ENCODE peak calls at places on chromosomes 13 and 19, in nine cellular contexts. Z is body of pancreas, U is PC-9, B is IMR-90, I is AG04449, S is astrocyte of the spinal cord, V is PC-3, P is breast epithelium, N is A673. R is an unnamed sample.

GRCh38 chr19:13611596-13611995 is 105.3 kb upstream of the CACNA1A start:
- DNase-seq in S (no peak), N (no peak), Z (no peak), U (no peak), B (no peak), I (no peak), P (no peak), V (no peak), R (no peak)

GRCh38 chr19:18848860-18849661 is 17.3 kb downstream of the UPF1 start:
- DNase-seq in I (no peak), S (no peak), N (no peak), U (no peak), P (peak), Z (peak), V (no peak), B (peak), R (no peak)

GRCh38 chr13:59368652-59369051 is 795.1 kb downstream of the DIAPH3 start:
- DNase-seq in Z (no peak), N (no peak), S (no peak), I (no peak), B (no peak), V (no peak), U (no peak), P (no peak), R (no peak)

GRCh38 chr19:28868836-28869235 is 344.1 kb downstream of the UQCRFS1 start:
- DNase-seq in N (no peak), Z (no peak), U (no peak), B (no peak), S (no peak), V (no peak), P (no peak), I (no peak), R (no peak)

GRCh38 chr19:3441986-3442329 is 38.4 kb downstream of the SMIM24 start:
- DNase-seq in N (no peak), V (no peak), B (no peak), S (no peak), U (no peak), P (no peak), Z (no peak), I (no peak), R (no peak)

GRCh38 chr13:110662105-110662504 is 43.8 kb downstream of the CARS2 start:
- DNase-seq in V (no peak), U (no peak), B (no peak), Z (no peak), P (no peak), I (no peak), N (no peak), S (no peak), R (no peak)

GRCh38 chr19:45099465-45100201 is 6.7 kb downstream of the PPP1R37 start:
- DNase-seq in N (no peak), V (no peak), S (no peak), B (peak), U (no peak), P (no peak), Z (peak), I (no peak), R (no peak)

GRCh38 chr19:10274589-10274988 is 3.7 kb downstream of the ICAM1 start:
- DNase-seq in S (no peak), U (no peak), N (no peak), B (no peak), V (no peak), Z (no peak), P (no peak), I (no peak), R (no peak)

GRCh38 chr19:1621574-1621973 is 16.3 kb upstream of the UQCR11 start:
- DNase-seq in Z (no peak), P (no peak), U (no peak), V (no peak), B (no peak), N (no peak), I (no peak), S (no peak), R (no peak)

GRCh38 chr19:9671654-9672053 is 3.2 kb downstream of the ZNF562 start:
- DNase-seq in P (no peak), B (no peak), V (no peak), I (no peak), Z (no peak), U (no peak), S (no peak), N (no peak), R (no peak)

GRCh38 chr19:18159810-18160209 is 6.8 kb downstream of the PIK3R2 start:
- DNase-seq in I (no peak), P (no peak), U (no peak), N (no peak), V (no peak), S (no peak), B (no peak), Z (no peak), R (no peak)

GRCh38 chr19:19321143-19321577 is 531 bp downstream of the MAU2 start:
- DNase-seq in I (no peak), P (no peak), V (peak), Z (no peak), U (no peak), N (no peak), B (no peak), S (no peak), R (no peak)

GRCh38 chr19:50184196-50184595 is 19.2 kb upstream of the MYH14 start:
- DNase-seq in N (no peak), U (peak), Z (no peak), V (peak), B (no peak), S (no peak), P (no peak), I (no peak), R (no peak)

GRCh38 chr13:110008816-110009215 is 222.4 kb upstream of the IRS2 start:
- DNase-seq in B (no peak), P (no peak), S (peak), U (no peak), V (no peak), I (no peak), N (peak), Z (no peak), R (no peak)

GRCh38 chr13:48532146-48532472 is 771 bp downstream of the RCBTB2 start:
- DNase-seq in B (peak), P (no peak), U (no peak), V (peak), I (no peak), S (peak), N (no peak), Z (no peak), R (peak)

GRCh38 chr13:99979453-99980200 is 2.0 kb upstream of the ZIC2 start:
- DNase-seq in S (peak), I (no peak), Z (no peak), P (peak), U (peak), B (no peak), V (peak), N (peak), R (no peak)

GRCh38 chr19:9862897-9863296 is 27.8 kb downstream of the PIN1 start:
- DNase-seq in Z (no peak), B (no peak), V (no peak), P (no peak), U (no peak), S (no peak), I (no peak), N (no peak), R (no peak)

GRCh38 chr13:107585466-107585865 is 629.9 kb downstream of the LIG4 start:
- DNase-seq in S (no peak), I (no peak), U (no peak), B (peak), Z (peak), N (no peak), V (no peak), P (no peak), R (no peak)

GRCh38 chr13:41271456-41272285 is 8.3 kb upstream of the MTRF1 start:
- DNase-seq in I (no peak), V (no peak), B (no peak), Z (no peak), S (no peak), P (no peak), U (no peak), N (no peak), R (no peak)

GRCh38 chr19:38543286-38543806 is 74.4 kb downstream of the MAP4K1 start:
- DNase-seq in S (no peak), V (no peak), P (no peak), N (no peak), I (no peak), B (no peak), Z (no peak), U (no peak), R (no peak)

GRCh38 chr13:48539550-48539949 is 6.7 kb upstream of the RCBTB2 start:
- DNase-seq in V (no peak), N (no peak), S (no peak), B (no peak), I (no peak), P (no peak), U (no peak), Z (no peak), R (no peak)

GRCh38 chr13:43316997-43317396 is 293.6 kb downstream of the DNAJC15 start:
- DNase-seq in S (peak), V (no peak), B (peak), N (peak), Z (peak), I (no peak), U (no peak), P (no peak), R (no peak)

GRCh38 chr13:112791662-112792440 is 102.0 kb downstream of the ATP11A start:
- DNase-seq in Z (no peak), P (no peak), B (no peak), I (no peak), N (no peak), U (peak), S (no peak), V (no peak), R (no peak)

DNA sequence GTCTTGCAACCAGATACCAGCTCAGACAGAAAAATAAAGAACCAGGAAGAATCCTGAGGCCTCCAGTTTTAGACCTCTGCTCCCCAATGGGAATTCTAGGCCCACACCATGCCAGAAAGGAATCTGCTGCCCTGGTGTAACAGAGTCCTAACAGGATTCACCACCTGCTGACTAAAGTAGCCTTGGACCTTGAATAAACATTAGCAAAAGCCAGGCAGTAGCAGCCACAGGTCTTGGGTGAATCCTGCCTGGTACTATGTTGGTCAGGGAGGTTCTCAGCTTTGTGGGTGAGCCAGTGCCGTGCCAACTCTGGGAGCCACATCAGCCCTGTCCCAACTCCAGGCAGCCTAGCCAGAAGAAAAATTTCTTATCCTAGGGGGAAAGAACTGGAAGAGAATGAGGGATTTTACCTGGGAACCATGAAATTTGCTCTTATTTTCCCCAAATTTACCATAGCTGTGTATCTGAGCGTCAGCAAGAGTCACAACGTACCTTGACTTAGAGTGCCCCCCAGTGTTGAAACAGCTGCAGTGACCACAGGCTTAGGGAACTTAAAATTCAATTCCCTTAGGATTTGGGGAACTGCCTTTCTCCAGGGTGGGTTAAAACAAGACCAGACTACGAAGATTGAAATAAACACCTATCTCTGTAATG is 1895.6 kb upstream of the PRR20A start:
- DNase-seq in P (no peak), B (no peak), V (no peak), Z (peak), I (no peak), N (peak), S (no peak), U (no peak), R (no peak)
- TF ChIP-seq CTCF in P (peak), B (no peak), V (peak), Z (peak), I (no peak), N (peak), S (peak), U (peak), R (no peak)

GRCh38 chr13:94312511-94313191 is 166.8 kb downstream of the DCT start:
- DNase-seq in P (no peak), I (no peak), S (no peak), V (no peak), N (peak), B (no peak), U (no peak), Z (no peak), R (no peak)
- H3K4me3 ChIP-seq in P (no peak), I (no peak), S (no peak), V (no peak), N (no peak), B (no peak), U (no peak), Z (no peak), R (no peak)

GRCh38 chr19:6733338-6734095 is 3.9 kb downstream of the GPR108 start:
- DNase-seq in I (no peak), U (no peak), Z (no peak), P (no peak), B (no peak), S (no peak), V (no peak), N (no peak), R (no peak)
- TF ChIP-seq CTCF in I (no peak), U (peak), Z (no peak), P (no peak), B (peak), S (peak), V (peak), N (peak), R (peak)

DNA sequence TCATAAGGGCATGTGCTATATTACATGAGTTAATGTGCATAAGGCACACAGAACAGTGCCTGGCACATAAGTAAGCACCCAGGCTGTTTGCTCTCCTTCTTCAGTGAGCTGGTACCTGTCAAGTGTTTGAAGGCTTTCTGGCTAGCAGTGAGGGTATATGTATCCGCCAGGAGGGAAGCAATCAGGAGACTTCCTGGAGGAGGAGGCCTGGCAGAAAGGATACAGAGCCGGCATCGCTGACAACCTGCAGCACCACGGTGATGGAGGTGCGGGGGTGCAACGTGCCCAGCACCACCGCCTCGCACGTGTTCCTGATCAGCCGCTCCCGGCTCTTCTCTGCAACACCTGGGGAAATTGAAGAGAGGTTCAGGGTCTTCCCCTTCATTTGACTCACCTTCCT is 5.5 kb downstream of the EXOSC5 start:
- DNase-seq in P (no peak), Z (no peak), B (no peak), V (no peak), U (no peak), N (no peak), S (no peak), I (no peak), R (no peak)
- H3K4me3 ChIP-seq in P (no peak), Z (no peak), B (no peak), V (no peak), U (no peak), N (no peak), S (no peak), I (no peak), R (no peak)

DNA sequence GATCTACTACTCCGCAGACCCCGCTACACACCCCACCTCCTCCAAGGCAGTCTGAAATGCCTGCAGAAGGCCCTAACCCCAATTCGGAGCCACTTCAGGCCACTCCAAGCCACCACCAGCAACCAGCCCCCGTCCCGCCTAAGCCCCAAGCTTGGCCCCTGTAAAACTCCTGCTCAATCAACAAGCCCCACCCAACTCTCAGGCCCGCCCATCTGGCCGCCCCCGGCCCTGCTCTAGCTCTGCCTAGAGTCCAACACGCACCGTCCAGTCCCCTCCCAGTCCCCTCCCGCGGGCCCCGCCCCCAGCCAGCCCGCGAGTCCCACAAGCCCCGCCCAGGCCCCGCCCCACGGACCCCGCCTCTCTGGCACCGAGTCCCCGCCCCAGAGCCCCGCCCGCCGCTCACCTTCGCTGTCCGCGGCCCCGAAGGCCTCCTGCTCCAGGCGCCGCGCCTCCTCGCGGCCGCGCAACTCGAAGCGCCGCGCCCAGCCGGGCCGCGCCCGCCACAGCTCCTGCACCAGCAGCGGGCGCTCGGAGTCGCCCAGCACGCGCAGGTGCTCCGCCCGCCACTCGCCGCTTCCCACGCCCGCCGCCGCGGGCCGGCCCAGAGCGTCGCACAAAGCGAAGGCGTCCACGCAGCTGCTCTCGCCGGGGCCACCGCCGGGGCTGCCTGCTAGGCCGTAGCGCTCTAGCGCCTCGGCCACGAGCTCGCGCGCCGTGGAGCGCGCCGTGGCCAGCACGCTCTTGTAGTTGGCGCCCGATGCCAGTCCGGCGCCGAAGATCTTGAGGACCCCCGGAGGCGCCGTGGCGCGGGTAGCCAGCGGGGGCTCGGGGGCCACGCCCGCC is 1.6 kb downstream of the RASIP1 start:
- DNase-seq in Z (peak), S (peak), U (peak), P (peak), B (peak), V (peak), N (peak), I (no peak), R (no peak)
- TF ChIP-seq CTCF in Z (peak), S (peak), U (no peak), P (no peak), B (peak), V (peak), N (peak), I (peak), R (peak)

R was measured in HFF-Myc.